ENCODE peak calls at places on chromosomes 4 and X, in six cellular contexts. W is psoas muscle; C is ovary; S is tibial artery; K is mesendoderm; N is CD8-positive, alpha-beta T cell. A is an unnamed sample.
A peak's percentile ranks its signal among the peaks of the same experiment; 100 is the strongest.

GRCh38 chr4:158823461-158823873 is 54.6 kb downstream of the FNIP2 start:
- DNase-seq in K (no peak), N (no peak), C (no peak), W (no peak), S (no peak), A (no peak)

GRCh38 chr4:23324291-23324690 is 565.6 kb downstream of the PPARGC1A start:
- DNase-seq in C (no peak), K (peak; percentile 42), N (no peak), W (no peak), S (no peak), A (no peak)

GRCh38 chr4:78242071-78242470 is 184.9 kb downstream of the FRAS1 start:
- DNase-seq in N (no peak), S (no peak), C (no peak), W (no peak), K (no peak), A (no peak)

GRCh38 chr4:83019794-83020497 is 9.3 kb upstream of the LIN54 start:
- DNase-seq in C (no peak), N (no peak), S (no peak), W (no peak), K (no peak), A (no peak)

GRCh38 chrX:68650491-68650890 is 3.0 kb downstream of the STARD8 start:
- DNase-seq in K (no peak), W (no peak), S (no peak), N (no peak), C (no peak), A (no peak)

GRCh38 chr4:23770011-23770410 is 119.8 kb downstream of the PPARGC1A start:
- DNase-seq in S (no peak), K (peak; percentile 10), N (no peak), W (no peak), C (no peak), A (no peak)

GRCh38 chrX:125298871-125299270 is 20.8 kb upstream of the TEX13C start:
- DNase-seq in C (no peak), S (no peak), K (no peak), N (no peak), W (no peak), A (no peak)

GRCh38 chr4:13701937-13702446 is 74.5 kb upstream of the BOD1L1 start:
- DNase-seq in C (no peak), N (no peak), K (peak; percentile 14), W (no peak), S (no peak), A (no peak)

GRCh38 chrX:40006025-40007017 is 91.4 kb downstream of the BCOR start:
- DNase-seq in N (no peak), K (peak; percentile 85), W (peak; percentile 60), C (peak; percentile 53), S (no peak), A (no peak)

GRCh38 chr4:22122062-22122461 is 173.5 kb upstream of the KCNIP4 start:
- DNase-seq in K (no peak), N (no peak), C (no peak), S (no peak), W (no peak), A (no peak)

GRCh38 chr4:184664445-184665210 is 15.1 kb downstream of the PRIMPOL start:
- DNase-seq in S (no peak), K (peak; percentile 80), C (no peak), N (no peak), W (no peak), A (no peak)

GRCh38 chr4:111400736-111401135 is 744.5 kb upstream of the FAM241A start:
- DNase-seq in N (no peak), C (no peak), K (no peak), S (no peak), W (no peak), A (no peak)

GRCh38 chrX:44874481-44875184 is 1.6 kb downstream of the KDM6A start:
- DNase-seq in W (no peak), S (peak; percentile 19), K (peak; percentile 59), N (no peak), C (peak; percentile 27), A (peak; percentile 9)

GRCh38 chrX:1323315-1323714 is 13.3 kb upstream of the IL3RA start:
- DNase-seq in W (peak; percentile 36), K (peak; percentile 89), C (no peak), N (peak; percentile 33), S (no peak), A (peak; percentile 64)

GRCh38 chrX:154033848-154034247 is 14.1 kb upstream of the IRAK1 start:
- DNase-seq in S (no peak), K (no peak), C (no peak), N (no peak), W (no peak), A (no peak)

GRCh38 chrX:56366901-56367300 is 134.7 kb downstream of the KLF8 start:
- DNase-seq in W (peak; percentile 8), K (peak; percentile 1), N (no peak), C (no peak), S (no peak), A (no peak)

GRCh38 chr4:18389118-18389517 is 367.6 kb upstream of the LCORL start:
- DNase-seq in C (no peak), N (no peak), K (no peak), W (no peak), S (no peak), A (no peak)

GRCh38 chr4:139607302-139608060 is 51.5 kb upstream of the SETD7 start:
- DNase-seq in C (no peak), S (no peak), W (no peak), N (no peak), K (no peak), A (no peak)

GRCh38 chr4:138053601-138054322 is 188.4 kb downstream of the SLC7A11 start:
- DNase-seq in W (no peak), C (no peak), K (peak; percentile 82), N (no peak), S (no peak), A (no peak)
- H3K4me3 ChIP-seq in W (no peak overlapping the region), C (no peak overlapping the region), K (no peak overlapping the region), N (no peak overlapping the region), S (no peak overlapping the region), A (no peak overlapping the region)

GRCh38 chr4:130178106-130178505 is 1082.2 kb downstream of the C4orf33 start:
- DNase-seq in N (no peak), C (no peak), K (no peak), W (no peak), S (no peak), A (no peak)
- H3K4me1 ChIP-seq in N (no peaks in the 10 kb centered on the region), C (no peaks in the 10 kb centered on the region), K (no peaks in the 10 kb centered on the region), W (no peaks in the 10 kb centered on the region), S (no peaks in the 10 kb centered on the region), A (no peaks in the 10 kb centered on the region)

GRCh38 chrX:72130762-72131231 is 918 bp downstream of the RTL5 start:
- DNase-seq in N (no peak), W (peak; percentile 20), S (no peak), C (no peak), K (peak; percentile 38), A (no peak)

GRCh38 chrX:72128881-72129280 is 2.8 kb downstream of the RTL5 start:
- DNase-seq in K (peak; percentile 50), N (no peak), C (no peak), W (no peak), S (no peak), A (no peak)

GRCh38 chrX:72131317-72132294 is at the start of gene RTL5:
- DNase-seq in C (peak; percentile 86), W (peak; percentile 84), S (peak; percentile 91), K (peak; percentile 94), N (peak; percentile 24), A (peak; percentile 47)

GRCh38 chrX:72129661-72130060 is 2.1 kb downstream of the RTL5 start:
- DNase-seq in N (no peak), S (no peak), K (no peak), W (no peak), C (no peak), A (no peak)

GRCh38 chrX:72130156-72130761 is 1.5 kb downstream of the RTL5 start:
- DNase-seq in N (no peak), S (no peak), W (no peak), C (no peak), K (no peak), A (no peak)
- H3K4me3 ChIP-seq in N (no peak overlapping the region), S (peak overlapping the region; percentile 67), W (no peak overlapping the region), C (no peak overlapping the region), K (no peak overlapping the region), A (no peak overlapping the region)

DNA sequence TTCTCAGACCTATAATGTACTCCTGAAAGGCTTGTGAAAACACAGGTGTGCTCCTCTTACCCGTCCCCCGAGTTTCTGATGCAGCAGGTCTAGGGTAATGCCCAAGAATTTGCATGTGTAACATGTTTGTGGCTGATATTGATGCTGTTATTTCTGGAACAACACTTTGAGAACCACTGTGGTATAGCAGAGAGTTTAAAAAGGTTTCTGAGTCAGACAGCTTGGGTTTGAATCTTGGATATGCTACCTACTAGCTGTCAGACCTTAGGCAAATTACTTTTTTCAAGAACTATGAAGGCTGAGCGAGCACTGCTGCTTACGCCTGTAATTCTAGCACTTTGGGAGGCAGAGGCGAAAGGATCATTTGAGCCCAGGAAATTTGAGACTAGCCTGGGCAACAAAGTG is 4.9 kb downstream of the AFF1 start:
- DNase-seq in C (no peak), K (no peak), N (no peak), W (no peak), S (no peak), A (no peak)
- H3K4me1 ChIP-seq in C (no peaks in the 10 kb centered on the region), K (peaks cover 8% of the 10 kb centered on the region), N (peaks cover 47% of the 10 kb centered on the region), W (peaks cover 58% of the 10 kb centered on the region), S (peaks cover 46% of the 10 kb centered on the region), A (peaks cover 54% of the 10 kb centered on the region)

GRCh38 chrX:9466711-9467110 is 1.9 kb downstream of the TBL1X start:
- DNase-seq in K (no peak), S (no peak), C (no peak), N (no peak), W (no peak), A (peak; percentile 25)

GRCh38 chrX:9465380-9466114 is 689 bp downstream of the TBL1X start:
- DNase-seq in N (no peak), S (no peak), C (peak; percentile 15), K (peak; percentile 11), W (peak; percentile 31), A (peak; percentile 47)

GRCh38 chrX:9466115-9466495 is 1.2 kb downstream of the TBL1X start:
- DNase-seq in C (peak; percentile 35), N (no peak), S (peak; percentile 53), K (peak; percentile 56), W (peak; percentile 60), A (no peak)

GRCh38 chrX:9467751-9468150 is 2.9 kb downstream of the TBL1X start:
- DNase-seq in W (no peak), C (no peak), N (no peak), S (no peak), K (peak; percentile 10), A (no peak)

DNA sequence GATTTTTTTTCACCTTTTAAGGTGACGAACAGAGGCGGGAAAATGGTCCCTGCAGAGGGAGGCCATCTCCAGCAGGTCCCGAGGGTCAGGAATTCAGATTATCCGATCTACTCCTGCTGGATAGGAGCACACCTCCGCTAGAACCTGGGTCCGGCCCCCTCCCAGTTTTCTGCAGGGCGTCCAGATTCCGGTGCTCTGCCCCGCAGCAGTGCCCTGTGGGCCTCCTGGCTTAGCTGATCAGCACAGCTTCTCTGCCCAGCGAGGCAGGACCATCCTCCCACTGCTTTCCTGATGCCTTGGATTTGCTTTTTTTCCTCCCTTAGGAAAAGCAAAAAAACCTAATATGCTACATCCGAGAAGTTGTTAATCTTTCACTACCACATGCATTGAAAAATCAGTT is 2.3 kb downstream of the TBL1X start:
- DNase-seq in N (no peak), W (no peak), C (no peak), K (no peak), S (no peak), A (no peak)
- H3K4me3 ChIP-seq in N (peak overlapping the region; percentile 60), W (no peak overlapping the region), C (peak overlapping the region; percentile 2), K (no peak overlapping the region), S (peak overlapping the region; percentile 77), A (peak overlapping the region; percentile 55)

A was measured in CD8-positive, alpha-beta memory T cell.